ENCODE peak calls at places on chromosomes 13 and 19, in six cellular contexts. P, O, Q, R, H and I are unnamed samples.
A peak's percentile ranks its signal among the peaks of the same experiment; 100 is the strongest.

GRCh38 chr19:4432918-4433506 is 24.6 kb downstream of the UBXN6 start:
- DNase-seq in P (no peak), O (no peak), Q (no peak), R (no peak), H (no peak), I (no peak)

GRCh38 chr19:13072206-13072898 is 30.3 kb downstream of the LYL1 start:
- DNase-seq in P (no peak), O (no peak), Q (no peak), R (no peak), H (no peak), I (no peak)

GRCh38 chr19:28934626-28935025 is 278.3 kb downstream of the UQCRFS1 start:
- DNase-seq in P (no peak), O (no peak), Q (no peak), R (no peak), H (no peak), I (no peak)

GRCh38 chr19:2551864-2552185 is 75.9 kb downstream of the GADD45B start:
- DNase-seq in P (no peak), O (no peak), Q (no peak), R (no peak), H (no peak), I (no peak)

GRCh38 chr13:27977476-27978300 is 8.6 kb upstream of the CDX2 start:
- DNase-seq in P (no peak), O (no peak), Q (no peak), R (peak; percentile 29), H (no peak), I (no peak)

GRCh38 chr13:110158201-110158600 is 148.8 kb downstream of the COL4A1 start:
- DNase-seq in P (no peak), O (no peak), Q (no peak), R (no peak), H (no peak), I (no peak)

GRCh38 chr13:113645329-113645728 is 12.7 kb downstream of the ATP4B start:
- DNase-seq in P (no peak), O (no peak), Q (no peak), R (no peak), H (peak; percentile 50), I (no peak)

GRCh38 chr13:107992542-107992941 is 222.8 kb downstream of the LIG4 start:
- DNase-seq in P (no peak), O (no peak), Q (no peak), R (no peak), H (no peak), I (no peak)

GRCh38 chr13:43263047-43263446 is 239.7 kb downstream of the DNAJC15 start:
- DNase-seq in P (no peak), O (no peak), Q (no peak), R (no peak), H (no peak), I (no peak)

GRCh38 chr13:32403108-32403507 is 24.8 kb downstream of the N4BP2L1 start:
- DNase-seq in P (no peak), O (no peak), Q (no peak), R (no peak), H (no peak), I (no peak)

GRCh38 chr13:28492527-28493367 is 2.2 kb downstream of the FLT1 start:
- DNase-seq in P (no peak), O (no peak), Q (no peak), R (no peak), H (no peak), I (no peak)

GRCh38 chr19:12272386-12272785 is 22.3 kb downstream of the ZNF44 start:
- DNase-seq in P (no peak), O (no peak), Q (no peak), R (no peak), H (no peak), I (no peak)

GRCh38 chr19:45215391-45216191 is 29.6 kb downstream of the EXOC3L2 start:
- DNase-seq in P (peak; percentile 21), O (peak; percentile 58), Q (peak; percentile 12), R (no peak), H (no peak), I (peak; percentile 26)

GRCh38 chr13:43360196-43360595 is 336.8 kb downstream of the DNAJC15 start:
- DNase-seq in P (no peak), O (no peak), Q (no peak), R (no peak), H (no peak), I (no peak)

GRCh38 chr13:45242070-45242469 is 41.2 kb upstream of the KCTD4 start:
- DNase-seq in P (no peak), O (peak; percentile 20), Q (peak; percentile 9), R (peak; percentile 26), H (no peak), I (no peak)

GRCh38 chr13:52669677-52670076 is 17.0 kb downstream of the SUGT1 start:
- DNase-seq in P (no peak), O (no peak), Q (no peak), R (no peak), H (no peak), I (no peak)

GRCh38 chr19:36093687-36094086 is 17.3 kb upstream of the OVOL3 start:
- DNase-seq in P (no peak), O (no peak), Q (no peak), R (no peak), H (no peak), I (no peak)

GRCh38 chr19:14393303-14393702 is 12.1 kb downstream of the ADGRE5 start:
- DNase-seq in P (no peak), O (no peak), Q (no peak), R (no peak), H (no peak), I (no peak)

GRCh38 chr19:10868872-10869547 is 2.3 kb upstream of the CARM1 start:
- DNase-seq in P (no peak), O (no peak), Q (no peak), R (no peak), H (peak; percentile 64), I (peak; percentile 24)

GRCh38 chr19:19488041-19488874 is 27.1 kb downstream of the TSSK6 start:
- DNase-seq in P (peak; percentile 39), O (peak; percentile 51), Q (no peak), R (no peak), H (peak; percentile 75), I (peak; percentile 61)

GRCh38 chr13:75919660-75920199 is 283.6 kb downstream of the LMO7 start:
- DNase-seq in P (no peak), O (no peak), Q (no peak), R (no peak), H (no peak), I (no peak)
- H3K4me1 ChIP-seq in P (no peaks in the 10 kb centered on the region), O (no peaks in the 10 kb centered on the region), Q (no peaks in the 10 kb centered on the region), R (no peaks in the 10 kb centered on the region), H (no peaks in the 10 kb centered on the region), I (no peaks in the 10 kb centered on the region)

GRCh38 chr19:32406161-32407003 is 812 bp downstream of the DPY19L3 start:
- DNase-seq in P (no peak), O (no peak), Q (peak; percentile 55), R (no peak), H (no peak), I (no peak)
- TF ChIP-seq POLR2A in P (no peak), O (no peak), Q (no peak), R (no peak), H (no peak), I (no peak)

DNA sequence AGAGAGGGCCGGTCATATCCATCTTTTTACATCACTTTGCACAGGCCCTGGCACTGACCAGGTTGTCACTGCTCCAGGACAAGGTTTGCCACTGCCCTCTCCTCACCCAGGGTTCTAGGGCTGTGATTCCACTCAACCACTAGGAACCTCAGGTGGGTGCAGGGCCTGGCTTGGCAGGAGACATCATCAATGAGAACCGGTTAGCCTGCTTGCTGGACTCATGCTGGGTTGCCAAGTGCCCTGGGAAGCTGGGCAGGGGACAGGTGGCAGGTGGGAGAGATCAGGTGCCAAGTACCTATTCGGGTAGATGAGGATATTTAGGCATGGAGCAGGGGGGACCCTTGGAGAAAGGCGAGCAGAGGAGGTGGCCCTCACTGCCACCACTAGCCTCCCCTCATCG is 4.2 kb upstream of the CERS4 start:
- DNase-seq in P (no peak), O (peak; percentile 90), Q (peak; percentile 74), R (no peak), H (no peak), I (no peak)
- H3K27ac ChIP-seq in P (no peak overlapping the region), O (peak overlapping the region; percentile 87), Q (peak overlapping the region; percentile 93), R (no peak overlapping the region), H (no peak overlapping the region), I (no peak overlapping the region)

GRCh38 chr13:91716436-91717065 is 318.1 kb downstream of the GPC5 start:
- DNase-seq in P (no peak), O (no peak), Q (no peak), R (no peak), H (no peak), I (no peak)
- H3K4me1 ChIP-seq in P (no peaks in the 10 kb centered on the region), O (no peaks in the 10 kb centered on the region), Q (no peaks in the 10 kb centered on the region), R (no peaks in the 10 kb centered on the region), H (no peaks in the 10 kb centered on the region), I (peaks cover 4% of the 10 kb centered on the region)

GRCh38 chr19:54189668-54190502 is 505 bp upstream of the MBOAT7 start:
- DNase-seq in P (peak; percentile 100), O (peak; percentile 100), Q (peak; percentile 100), R (peak; percentile 100), H (peak; percentile 100), I (peak; percentile 100)
- TF ChIP-seq POLR2A in P (no peak), O (peak; percentile 96), Q (no peak), R (peak; percentile 51), H (peak; percentile 76), I (peak; percentile 86)

GRCh38 chr13:46519177-46519576 is 33.8 kb upstream of the LRCH1 start:
- DNase-seq in P (no peak), O (no peak), Q (no peak), R (no peak), H (no peak), I (no peak)

GRCh38 chr13:46515793-46516192 is 37.2 kb upstream of the LRCH1 start:
- DNase-seq in P (no peak), O (no peak), Q (no peak), R (no peak), H (no peak), I (no peak)

GRCh38 chr13:46521486-46521885 is 31.5 kb upstream of the LRCH1 start:
- DNase-seq in P (no peak), O (no peak), Q (no peak), R (no peak), H (no peak), I (no peak)

GRCh38 chr13:46520188-46520587 is 32.8 kb upstream of the LRCH1 start:
- DNase-seq in P (no peak), O (no peak), Q (no peak), R (no peak), H (no peak), I (no peak)

GRCh38 chr13:46516624-46517318 is 36.2 kb upstream of the LRCH1 start:
- DNase-seq in P (no peak), O (no peak), Q (no peak), R (no peak), H (no peak), I (no peak)
- H3K27ac ChIP-seq in P (no peak overlapping the region), O (no peak overlapping the region), Q (no peak overlapping the region), R (no peak overlapping the region), H (no peak overlapping the region), I (no peak overlapping the region)

GRCh38 chr19:6333439-6333838 is at the start of gene ACER1:
- DNase-seq in P (no peak), O (no peak), Q (peak; percentile 50), R (no peak), H (no peak), I (no peak)
- H3K4me1 ChIP-seq in P (no peaks in the 10 kb centered on the region), O (no peaks in the 10 kb centered on the region), Q (no peaks in the 10 kb centered on the region), R (no peaks in the 10 kb centered on the region), H (no peaks in the 10 kb centered on the region), I (no peaks in the 10 kb centered on the region)

GRCh38 chr19:680287-681028 is 4.3 kb downstream of the FSTL3 start:
- DNase-seq in P (peak; percentile 100), O (peak; percentile 100), Q (peak; percentile 100), R (peak; percentile 98), H (peak; percentile 100), I (peak; percentile 100)
- TF ChIP-seq POLR2A in P (peak; percentile 86), O (peak; percentile 57), Q (peak; percentile 93), R (peak; percentile 79), H (peak; percentile 95), I (peak; percentile 97)